ENCODE peak calls at places on chromosome 15, in four cellular contexts. D, C, R and N are unnamed samples.

GRCh38 chr15:90002428-90002844 is 1.3 kb downstream of the ZNF710 start:
- DNase-seq in D (peak), C (peak), R (no peak), N (no peak)

GRCh38 chr15:34987182-34987488 is 952 bp downstream of the ZNF770 start:
- DNase-seq in D (no peak), C (no peak), R (no peak), N (no peak)

GRCh38 chr15:53216036-53216435 is 425.9 kb upstream of the ONECUT1 start:
- DNase-seq in D (no peak), C (no peak), R (no peak), N (no peak)

GRCh38 chr15:86570738-86571137 is 491.1 kb downstream of the AGBL1 start:
- DNase-seq in D (no peak), C (no peak), R (no peak), N (no peak)

GRCh38 chr15:34318277-34319079 is 19.1 kb downstream of the SLC12A6 start:
- DNase-seq in D (peak), C (peak), R (no peak), N (no peak)

GRCh38 chr15:78668987-78669386 is 28.0 kb upstream of the CHRNB4 start:
- DNase-seq in D (no peak), C (no peak), R (no peak), N (no peak)

GRCh38 chr15:91849749-91850161 is 3.8 kb upstream of the SLCO3A1 start:
- DNase-seq in D (no peak), C (peak), R (no peak), N (no peak)

GRCh38 chr15:67178569-67179210 is 75.8 kb downstream of the AAGAB start:
- DNase-seq in D (no peak), C (peak), R (no peak), N (no peak)

GRCh38 chr15:39459538-39459937 is 121.3 kb upstream of the THBS1 start:
- DNase-seq in D (no peak), C (no peak), R (no peak), N (no peak)

GRCh38 chr15:44029940-44030568 is 165.0 kb downstream of the FRMD5 start:
- DNase-seq in D (no peak), C (peak), R (no peak), N (no peak)

GRCh38 chr15:66292261-66293084 is 895 bp upstream of the DIS3L start:
- DNase-seq in D (no peak), C (no peak), R (no peak), N (no peak)

GRCh38 chr15:62391565-62392262 is 226.6 kb upstream of the C2CD4B start:
- DNase-seq in D (peak), C (peak), R (peak), N (peak)

GRCh38 chr15:89450076-89451006 is 46.0 kb downstream of the RHCG start:
- DNase-seq in D (no peak), C (no peak), R (no peak), N (peak)

GRCh38 chr15:77985931-77986480 is 91.5 kb downstream of the TBC1D2B start:
- DNase-seq in D (no peak), C (no peak), R (no peak), N (no peak)

GRCh38 chr15:65528461-65529060 is 1.7 kb upstream of the HACD3 start:
- DNase-seq in D (no peak), C (no peak), R (no peak), N (no peak)

GRCh38 chr15:60740787-60741354 is 261.9 kb upstream of the ICE2 start:
- DNase-seq in D (no peak), C (peak), R (no peak), N (no peak)

GRCh38 chr15:78129098-78130011 is 1.9 kb downstream of the CIB2 start:
- DNase-seq in D (no peak), C (no peak), R (no peak), N (no peak)

GRCh38 chr15:80823995-80824394 is 44.8 kb downstream of the CEMIP start:
- DNase-seq in D (no peak), C (no peak), R (no peak), N (no peak)

GRCh38 chr15:74837482-74837881 is 5.5 kb downstream of the ULK3 start:
- DNase-seq in D (no peak), C (no peak), R (no peak), N (no peak)

GRCh38 chr15:89587955-89588354 is 12.7 kb downstream of the TICRR start:
- DNase-seq in D (no peak), C (peak), R (no peak), N (no peak)

GRCh38 chr15:43492266-43492665 is 690 bp downstream of the TP53BP1 start:
- DNase-seq in D (no peak), C (no peak), R (no peak), N (no peak)

GRCh38 chr15:88657326-88658069 is 18.7 kb downstream of the ISG20 start:
- DNase-seq in D (no peak), C (peak), R (peak), N (peak)

GRCh38 chr15:48785712-48786111 is 25.2 kb downstream of the CEP152 start:
- DNase-seq in D (no peak), C (no peak), R (no peak), N (no peak)

GRCh38 chr15:80596521-80596976 is 98.6 kb upstream of the ABHD17C start:
- DNase-seq in D (no peak), C (no peak), R (no peak), N (no peak)

GRCh38 chr15:43268111-43269105 is 1.7 kb upstream of the TGM5 start:
- DNase-seq in D (no peak), C (no peak), R (no peak), N (no peak)

GRCh38 chr15:35458176-35458856 is 87.6 kb downstream of the DPH6 start:
- DNase-seq in D (no peak), C (peak), R (no peak), N (no peak)

GRCh38 chr15:87973456-87974215 is 282.9 kb downstream of the NTRK3 start:
- DNase-seq in D (no peak), C (peak), R (no peak), N (no peak)

GRCh38 chr15:28289694-28290463 is 32.1 kb downstream of the HERC2 start:
- DNase-seq in D (no peak), C (no peak), R (no peak), N (no peak)

GRCh38 chr15:53791616-53792015 is 32.2 kb upstream of the WDR72 start:
- DNase-seq in D (no peak), C (no peak), R (no peak), N (no peak)

GRCh38 chr15:59116771-59117170 is 11.8 kb downstream of the CCNB2 start:
- DNase-seq in D (no peak), C (no peak), R (no peak), N (no peak)

GRCh38 chr15:45703670-45704328 is 69.0 kb downstream of the SQOR start:
- DNase-seq in D (no peak), C (no peak), R (no peak), N (no peak)

GRCh38 chr15:49926731-49927130 is 192.3 kb downstream of the ATP8B4 start:
- DNase-seq in D (no peak), C (no peak), R (no peak), N (no peak)

GRCh38 chr15:31489801-31490646 is 163.4 kb downstream of the KLF13 start:
- DNase-seq in D (peak), C (peak), R (no peak), N (peak)

GRCh38 chr15:31163769-31164572 is 62.4 kb upstream of the TRPM1 start:
- DNase-seq in D (no peak), C (peak), R (no peak), N (no peak)

GRCh38 chr15:63381301-63382192 is at the start of gene CA12:
- DNase-seq in D (no peak), C (peak), R (no peak), N (no peak)

GRCh38 chr15:101122806-101123205 is 129.0 kb downstream of the CHSY1 start:
- DNase-seq in D (no peak), C (no peak), R (no peak), N (no peak)

GRCh38 chr15:101126618-101127502 is 125.0 kb downstream of the CHSY1 start:
- DNase-seq in D (no peak), C (peak), R (no peak), N (no peak)

GRCh38 chr15:101127503-101128076 is 124.3 kb downstream of the CHSY1 start:
- DNase-seq in D (peak), C (peak), R (no peak), N (peak)

GRCh38 chr15:101123222-101123910 is 128.5 kb downstream of the CHSY1 start:
- DNase-seq in D (no peak), C (peak), R (no peak), N (no peak)

DNA sequence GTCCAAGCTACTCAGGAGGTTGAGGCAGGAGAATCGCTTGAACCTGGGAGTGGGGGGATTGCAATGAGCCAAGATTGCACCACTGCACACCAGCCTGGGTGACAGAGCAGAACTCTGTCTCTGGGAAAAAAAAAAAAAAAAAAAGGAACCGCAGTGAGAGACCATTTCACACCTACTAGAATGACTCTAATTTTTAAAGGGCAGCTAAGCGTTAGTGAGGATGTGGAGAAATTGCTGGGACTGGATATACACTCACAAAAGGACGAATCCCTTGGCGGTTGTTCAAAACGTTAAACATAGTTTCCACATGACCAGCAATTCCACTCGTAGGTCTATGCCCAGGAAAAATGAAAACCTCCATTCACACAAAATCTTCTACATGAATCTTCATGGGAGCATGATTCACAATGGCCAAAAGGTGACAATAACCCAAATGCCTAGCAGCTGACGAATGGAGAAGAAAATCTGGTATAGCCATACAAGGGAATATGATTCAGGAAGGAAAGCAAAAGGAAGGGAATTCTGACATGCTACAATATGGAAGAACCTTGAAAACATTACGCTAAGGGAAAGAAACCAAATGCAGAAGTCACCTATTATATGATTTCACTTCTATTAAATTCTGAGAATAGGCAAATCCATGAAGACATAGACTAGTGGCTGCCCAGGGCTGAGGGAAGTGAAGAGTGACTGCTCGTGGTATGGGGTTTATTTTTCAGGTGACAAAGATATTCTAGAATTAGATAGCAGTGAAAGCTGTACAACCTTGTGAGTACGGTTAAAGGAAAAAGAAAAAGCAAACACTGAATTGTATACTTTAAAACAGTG is 126.9 kb downstream of the CHSY1 start:
- DNase-seq in D (no peak), C (peak), R (no peak), N (no peak)
- H3K27ac ChIP-seq in D (no peak), C (peak), R (no peak), N (no peak)

GRCh38 chr15:71627188-71627587 is 183.2 kb upstream of the NR2E3 start:
- DNase-seq in D (no peak), C (no peak), R (no peak), N (no peak)
- H3K27ac ChIP-seq in D (no peak), C (no peak), R (no peak), N (no peak)

DNA sequence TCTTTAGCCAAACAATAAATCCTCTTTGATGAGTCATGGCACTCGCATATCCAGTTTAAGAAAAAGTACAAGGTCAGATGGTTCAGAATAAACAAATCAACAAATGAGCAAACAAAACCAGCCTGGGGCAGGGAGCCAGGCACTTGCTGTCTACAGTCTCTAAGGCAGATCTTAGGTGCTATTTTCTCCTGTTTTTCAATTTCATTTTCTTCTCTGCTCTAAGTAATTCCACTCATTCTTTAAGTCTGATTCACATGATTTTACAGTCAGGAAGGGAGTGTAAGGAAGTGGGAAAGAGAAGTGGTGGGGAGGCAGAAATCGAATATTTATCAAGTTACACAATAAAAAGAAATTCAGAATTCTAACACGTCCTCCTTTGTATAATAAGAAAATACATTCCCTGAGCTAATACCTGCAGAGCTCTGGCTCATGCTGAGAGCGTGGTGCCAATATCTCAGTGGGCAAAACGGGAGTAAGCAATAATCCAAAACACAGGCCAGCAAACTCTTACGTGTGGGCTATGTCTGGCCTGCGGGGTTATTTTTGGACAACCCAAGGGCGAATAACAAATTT is 298.6 kb downstream of the ADAMTS17 start:
- DNase-seq in D (no peak), C (peak), R (no peak), N (no peak)
- H3K27ac ChIP-seq in D (no peak), C (no peak), R (no peak), N (no peak)

GRCh38 chr15:52121006-52121405 is 8.4 kb upstream of the BCL2L10 start:
- DNase-seq in D (no peak), C (no peak), R (no peak), N (no peak)
- H3K27ac ChIP-seq in D (no peak), C (no peak), R (no peak), N (no peak)

GRCh38 chr15:40594429-40594836 is 384 bp downstream of the KNL1 start:
- DNase-seq in D (peak), C (peak), R (no peak), N (no peak)
- H3K27ac ChIP-seq in D (peak), C (peak), R (no peak), N (no peak)

DNA sequence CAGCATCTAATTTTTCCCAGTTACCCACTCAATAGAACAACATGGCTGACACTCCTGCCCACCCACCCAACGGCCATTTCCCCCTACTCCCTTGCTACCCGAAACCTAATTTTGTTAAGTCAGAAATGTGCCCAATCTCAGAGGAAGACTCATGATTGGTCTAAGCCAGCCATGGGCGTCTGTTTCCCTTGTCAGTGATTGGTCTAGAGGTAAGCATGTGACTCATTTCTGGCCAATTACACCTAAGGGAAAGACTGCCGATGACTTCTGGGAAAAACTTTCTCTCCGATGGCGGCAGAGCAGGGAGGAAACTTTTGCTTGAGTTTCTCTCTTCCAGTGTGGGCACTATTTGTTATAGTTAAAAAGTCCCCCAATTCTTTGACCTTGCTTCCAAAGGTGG is 72.9 kb downstream of the RPLP1 start:
- DNase-seq in D (no peak), C (no peak), R (no peak), N (no peak)
- H3K27ac ChIP-seq in D (no peak), C (no peak), R (no peak), N (no peak)

GRCh38 chr15:83287541-83288027 is 3.1 kb upstream of the BNC1 start:
- DNase-seq in D (no peak), C (peak), R (no peak), N (no peak)
- H3K27ac ChIP-seq in D (no peak), C (peak), R (no peak), N (no peak)

DNA sequence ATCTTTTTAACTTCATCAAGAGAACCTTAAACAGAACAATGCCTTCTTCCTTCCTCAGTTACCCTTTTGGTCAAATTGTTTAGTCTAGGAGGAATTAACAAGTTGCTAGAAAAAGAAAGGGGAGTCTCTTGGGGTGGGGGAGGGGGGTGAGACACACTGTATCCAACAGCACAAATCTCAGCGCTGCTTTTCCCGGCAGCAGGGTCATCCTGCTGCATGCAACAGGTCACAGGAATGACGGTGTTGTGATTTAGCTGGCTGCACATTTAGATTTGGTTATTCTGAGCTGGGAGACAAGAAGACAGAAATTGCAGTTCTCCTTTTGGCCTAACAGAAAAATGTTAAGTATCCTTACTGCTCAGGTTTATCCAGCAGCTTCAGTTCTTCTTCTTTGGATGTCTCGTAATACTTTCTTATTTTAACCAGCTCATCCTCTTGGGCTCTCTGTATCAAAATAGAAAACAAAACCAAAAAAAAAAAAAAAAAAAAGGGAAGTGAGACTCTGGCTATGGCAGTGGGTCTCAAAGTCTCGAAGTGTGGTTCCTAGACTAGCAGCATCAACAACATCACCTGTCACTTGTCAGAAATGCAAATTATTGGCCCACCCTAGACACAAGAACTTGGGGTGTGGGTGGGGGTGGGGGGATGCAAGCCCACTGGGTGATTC is 190.5 kb downstream of the GREM1 start:
- DNase-seq in D (no peak), C (peak), R (no peak), N (no peak)
- H3K27ac ChIP-seq in D (no peak), C (peak), R (no peak), N (no peak)

GRCh38 chr15:76286231-76286879 is 24.9 kb downstream of the ETFA start:
- DNase-seq in D (no peak), C (no peak), R (no peak), N (no peak)

GRCh38 chr15:76289582-76289981 is 21.7 kb downstream of the ETFA start:
- DNase-seq in D (no peak), C (peak), R (no peak), N (no peak)

GRCh38 chr15:76282451-76282850 is 28.8 kb downstream of the ETFA start:
- DNase-seq in D (no peak), C (no peak), R (no peak), N (no peak)

DNA sequence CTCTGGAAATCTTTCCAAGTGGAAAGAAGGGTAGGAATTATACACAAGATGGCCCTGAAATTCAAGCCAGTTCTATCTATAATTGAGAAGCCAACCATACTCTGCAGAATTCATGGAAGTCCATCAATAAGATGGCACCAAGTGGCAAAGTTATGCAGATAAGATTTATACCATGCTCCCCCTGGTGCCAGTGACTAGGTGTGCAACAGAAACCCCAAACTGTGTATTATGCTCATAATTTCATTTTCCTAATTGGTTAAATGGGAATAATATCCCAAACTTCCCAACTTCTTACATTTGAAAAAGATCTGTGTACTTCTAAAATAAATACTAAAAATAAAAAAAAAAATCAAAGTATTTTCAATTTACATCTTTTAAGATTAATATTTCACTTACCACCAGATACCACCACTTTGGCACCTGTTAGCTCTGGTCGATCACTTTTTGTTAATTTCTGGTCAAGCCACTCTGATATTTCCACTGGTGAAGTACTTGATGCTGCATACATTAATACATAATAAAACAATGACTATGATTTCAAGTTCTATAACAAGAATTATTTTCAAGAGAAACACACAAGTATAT is 25.9 kb downstream of the ETFA start:
- DNase-seq in D (no peak), C (no peak), R (no peak), N (no peak)
- H3K27ac ChIP-seq in D (no peak), C (no peak), R (no peak), N (no peak)

GRCh38 chr15:73335026-73335425 is 33.7 kb downstream of the HCN4 start:
- DNase-seq in D (no peak), C (no peak), R (no peak), N (no peak)
- H3K27ac ChIP-seq in D (no peak), C (no peak), R (no peak), N (no peak)